ENCODE peak calls at places on chromosomes 13 and 19, in five cellular contexts. T, E, W, U and N are unnamed samples.

GRCh38 chr19:18591735-18592385 is 3.3 kb downstream of the REX1BD start:
- DNase-seq in T (no peak), E (no peak), W (no peak), U (no peak), N (no peak)

GRCh38 chr13:46386996-46387851 is at the start of gene RUBCNL:
- DNase-seq in T (peak; percentile 78), E (no peak), W (peak; percentile 1), U (no peak), N (peak; percentile 87)

GRCh38 chr19:19651076-19651475 is 7.6 kb upstream of the GMIP start:
- DNase-seq in T (no peak), E (no peak), W (no peak), U (no peak), N (no peak)

GRCh38 chr19:30419581-30420180 is 47.5 kb downstream of the ZNF536 start:
- DNase-seq in T (no peak), E (no peak), W (no peak), U (no peak), N (no peak)

GRCh38 chr13:40479196-40479845 is 187.1 kb downstream of the FOXO1 start:
- DNase-seq in T (no peak), E (no peak), W (no peak), U (no peak), N (no peak)

GRCh38 chr13:81987677-81988357 is 1646.9 kb upstream of the SPRY2 start:
- DNase-seq in T (no peak), E (no peak), W (no peak), U (no peak), N (no peak)

GRCh38 chr13:84037937-84038464 is 155.7 kb upstream of the SLITRK1 start:
- DNase-seq in T (no peak), E (no peak), W (no peak), U (no peak), N (no peak)

GRCh38 chr19:29404951-29405727 is 120.7 kb upstream of the VSTM2B start:
- DNase-seq in T (no peak), E (peak; percentile 11), W (no peak), U (no peak), N (peak; percentile 42)

GRCh38 chr19:53993448-53993847 is 2.0 kb downstream of the CACNG6 start:
- DNase-seq in T (no peak), E (no peak), W (no peak), U (no peak), N (no peak)

GRCh38 chr13:41842029-41842428 is 118.9 kb downstream of the VWA8 start:
- DNase-seq in T (no peak), E (no peak), W (no peak), U (no peak), N (no peak)

GRCh38 chr19:543912-544608 is at the start of gene GZMM:
- DNase-seq in T (no peak), E (no peak), W (peak; percentile 80), U (no peak), N (peak; percentile 40)

GRCh38 chr13:51520524-51520923 is 63.7 kb upstream of the WDFY2 start:
- DNase-seq in T (no peak), E (no peak), W (no peak), U (no peak), N (no peak)

GRCh38 chr13:51844862-51845573 is at the start of gene TMEM272:
- DNase-seq in T (peak; percentile 40), E (peak; percentile 46), W (peak; percentile 28), U (peak; percentile 73), N (peak; percentile 50)

GRCh38 chr19:55165952-55166529 is 372 bp downstream of the DNAAF3 start:
- DNase-seq in T (peak; percentile 79), E (peak; percentile 43), W (no peak), U (peak; percentile 95), N (peak; percentile 70)

GRCh38 chr19:38735257-38735686 is 9.0 kb downstream of the CAPN12 start:
- DNase-seq in T (peak; percentile 76), E (no peak), W (peak; percentile 46), U (no peak), N (peak; percentile 63)

GRCh38 chr19:10961073-10961762 is 388 bp downstream of the SMARCA4 start:
- DNase-seq in T (peak; percentile 50), E (peak; percentile 18), W (no peak), U (no peak), N (peak; percentile 41)

GRCh38 chr19:35557539-35558399 is 5.7 kb downstream of the ATP4A start:
- DNase-seq in T (peak; percentile 59), E (peak; percentile 53), W (peak; percentile 24), U (peak; percentile 47), N (peak; percentile 69)

GRCh38 chr19:7450243-7451223 is 38.3 kb downstream of the PEX11G start:
- DNase-seq in T (no peak), E (no peak), W (no peak), U (no peak), N (no peak)

GRCh38 chr19:15722956-15723355 is 4.9 kb upstream of the OR10H2 start:
- DNase-seq in T (no peak), E (no peak), W (no peak), U (no peak), N (no peak)

GRCh38 chr19:18340237-18340989 is at the start of gene PGPEP1:
- DNase-seq in T (peak; percentile 91), E (peak; percentile 60), W (peak; percentile 34), U (peak; percentile 85), N (peak; percentile 89)

GRCh38 chr19:28999733-29000433 is 213.1 kb downstream of the UQCRFS1 start:
- DNase-seq in T (no peak), E (no peak), W (no peak), U (no peak), N (no peak)

GRCh38 chr19:58551123-58551497 is 3.8 kb downstream of the CHMP2A start:
- DNase-seq in T (no peak), E (no peak), W (no peak), U (no peak), N (no peak)

GRCh38 chr13:26015276-26015934 is 36.4 kb downstream of the SHISA2 start:
- DNase-seq in T (no peak), E (no peak), W (no peak), U (no peak), N (no peak)

GRCh38 chr19:37920591-37921450 is 13.8 kb downstream of the SIPA1L3 start:
- DNase-seq in T (no peak), E (no peak), W (no peak), U (no peak), N (no peak)

GRCh38 chr13:72284791-72285190 is 417.8 kb upstream of the DACH1 start:
- DNase-seq in T (no peak), E (no peak), W (no peak), U (no peak), N (no peak)

GRCh38 chr19:50205681-50206138 is 2.3 kb downstream of the MYH14 start:
- DNase-seq in T (peak; percentile 87), E (peak; percentile 73), W (no peak), U (peak; percentile 39), N (peak; percentile 92)

GRCh38 chr19:40598918-40599307 is 2.3 kb upstream of the LTBP4 start:
- DNase-seq in T (no peak), E (no peak), W (no peak), U (peak; percentile 11), N (no peak)

GRCh38 chr13:31880849-31881494 is 141.6 kb downstream of the RXFP2 start:
- DNase-seq in T (no peak), E (no peak), W (no peak), U (no peak), N (no peak)

GRCh38 chr13:51624207-51624606 is 39.9 kb downstream of the WDFY2 start:
- DNase-seq in T (no peak), E (no peak), W (no peak), U (no peak), N (no peak)

GRCh38 chr13:74465279-74465678 is 331.1 kb upstream of the KLF12 start:
- DNase-seq in T (no peak), E (no peak), W (no peak), U (no peak), N (no peak)